ENCODE peak calls at places on chromosome 14, in eight cellular contexts. F is stomach, L is HepG2, P is Peyer's patch, M is OCI-LY7, H is adipocyte, B is uterus, O is mesendoderm. E is an unnamed sample.
A peak's percentile ranks its signal among the peaks of the same experiment; 100 is the strongest.

GRCh38 chr14:30559638-30560071 is 697 bp downstream of the G2E3 start:
- DNase-seq in B (no peak), O (peak; percentile 72), F (no peak), L (peak; percentile 64), H (peak; percentile 70), M (peak; percentile 56), P (no peak), E (no peak)

GRCh38 chr14:32217301-32217700 is 14.2 kb upstream of the RNU6-8 start:
- DNase-seq in L (no peak), M (no peak), F (no peak), P (no peak), O (no peak), H (no peak), B (no peak), E (no peak)

GRCh38 chr14:36130186-36130585 is 46.3 kb downstream of the PTCSC3 start:
- DNase-seq in P (no peak), O (no peak), M (no peak), F (no peak), H (no peak), L (no peak), B (no peak), E (no peak)

GRCh38 chr14:33393155-33393894 is 454.6 kb downstream of the NPAS3 start:
- DNase-seq in F (no peak), M (no peak), O (no peak), P (no peak), B (no peak), L (no peak), H (no peak), E (no peak)

GRCh38 chr14:21924479-21924878 is 250.9 kb upstream of the OR4E1 start:
- DNase-seq in O (peak; percentile 50), B (no peak), L (no peak), F (no peak), P (peak; percentile 83), M (peak; percentile 98), H (no peak), E (no peak)

GRCh38 chr14:52044791-52045522 is 23.9 kb downstream of the NID2 start:
- DNase-seq in M (no peak), F (no peak), B (peak; percentile 35), P (no peak), O (no peak), H (peak; percentile 92), L (no peak), E (no peak)

GRCh38 chr14:73741876-73742519 is 27.8 kb upstream of the PNMA1 start:
- DNase-seq in P (no peak), H (no peak), M (peak; percentile 11), L (no peak), F (no peak), O (no peak), B (no peak), E (peak; percentile 76)

GRCh38 chr14:51547701-51548100 is 104.0 kb upstream of the FRMD6 start:
- DNase-seq in O (no peak), P (no peak), B (no peak), M (no peak), F (no peak), H (peak; percentile 59), L (no peak), E (no peak)

GRCh38 chr14:73725116-73726024 is 11.2 kb upstream of the PNMA1 start:
- DNase-seq in O (peak; percentile 64), P (no peak), H (no peak), F (no peak), B (no peak), L (no peak), M (no peak), E (no peak)

GRCh38 chr14:30620178-30620577 is 1.9 kb upstream of the SCFD1 start:
- DNase-seq in P (no peak), O (no peak), H (peak; percentile 49), M (peak; percentile 10), F (no peak), L (no peak), B (no peak), E (no peak)

GRCh38 chr14:56145965-56146364 is 27.8 kb downstream of the PELI2 start:
- DNase-seq in F (no peak), O (no peak), P (no peak), H (peak; percentile 72), M (no peak), B (no peak), L (no peak), E (no peak)

GRCh38 chr14:24897793-24898192 is 152.2 kb downstream of the STXBP6 start:
- DNase-seq in H (no peak), O (no peak), P (no peak), B (no peak), F (no peak), L (no peak), M (no peak), E (no peak)

GRCh38 chr14:95876769-95877490 is at the start of gene TUNAR:
- DNase-seq in M (no peak), O (peak; percentile 62), F (no peak), L (no peak), B (no peak), H (no peak), P (no peak), E (no peak)

GRCh38 chr14:28773917-28774691 is 7.5 kb downstream of the FOXG1 start:
- DNase-seq in H (peak; percentile 58), O (peak; percentile 87), F (no peak), L (no peak), P (no peak), M (no peak), B (no peak), E (no peak)

GRCh38 chr14:52020315-52020714 is 31.0 kb downstream of the RTRAF start:
- DNase-seq in O (no peak), P (no peak), M (no peak), H (no peak), L (no peak), F (no peak), B (no peak), E (no peak)

GRCh38 chr14:23364604-23365352 is at the start of gene EFS:
- DNase-seq in F (no peak), P (no peak), B (peak; percentile 71), M (no peak), H (peak; percentile 71), O (peak; percentile 90), L (no peak), E (peak; percentile 81)

GRCh38 chr14:95540236-95540635 is 5.4 kb downstream of the GLRX5 start:
- DNase-seq in F (no peak), B (no peak), O (no peak), M (no peak), P (no peak), H (no peak), L (no peak), E (no peak)

GRCh38 chr14:68967459-68967940 is 11.6 kb downstream of the ACTN1 start:
- DNase-seq in L (no peak), F (peak; percentile 49), B (no peak), P (no peak), O (no peak), H (no peak), M (no peak), E (no peak)

GRCh38 chr14:88613552-88614010 is 50.7 kb downstream of the ZC3H14 start:
- DNase-seq in M (no peak), O (no peak), B (no peak), H (peak; percentile 3), F (peak; percentile 27), P (no peak), L (peak; percentile 86), E (no peak)

GRCh38 chr14:96486705-96487104 is 15.5 kb upstream of the PAPOLA start:
- DNase-seq in P (no peak), F (no peak), H (no peak), O (no peak), L (no peak), B (no peak), M (no peak), E (no peak)

GRCh38 chr14:78605065-78605762 is 435.0 kb downstream of the NRXN3 start:
- DNase-seq in P (no peak), H (no peak), M (no peak), F (no peak), O (no peak), L (no peak), B (no peak), E (no peak)

GRCh38 chr14:74934476-74935339 is 11.6 kb upstream of the RPS6KL1 start:
- DNase-seq in H (no peak), F (no peak), P (no peak), L (no peak), M (no peak), O (peak; percentile 61), B (no peak), E (peak; percentile 61)

GRCh38 chr14:68815288-68816182 is 22.7 kb upstream of the ZFP36L1 start:
- DNase-seq in B (no peak), O (peak; percentile 13), L (no peak), H (peak; percentile 7), F (no peak), P (no peak), M (peak; percentile 57), E (no peak)

GRCh38 chr14:77649326-77649725 is 32.9 kb upstream of the SPTLC2 start:
- DNase-seq in L (no peak), B (no peak), P (no peak), H (peak; percentile 10), O (no peak), F (no peak), M (no peak), E (no peak)

GRCh38 chr14:26157517-26157916 is 440.3 kb downstream of the NOVA1 start:
- DNase-seq in L (no peak), H (no peak), F (no peak), O (no peak), B (no peak), P (no peak), M (no peak), E (no peak)

GRCh38 chr14:101064718-101065117 is 161.2 kb upstream of the RTL1 start:
- DNase-seq in B (no peak), O (no peak), F (no peak), M (no peak), P (no peak), H (no peak), L (no peak), E (peak; percentile 37)
- H3K4me1 ChIP-seq in B (no peaks in the 10 kb centered on the region), O (no peaks in the 10 kb centered on the region), F (no peaks in the 10 kb centered on the region), M (no peaks in the 10 kb centered on the region), P (no peaks in the 10 kb centered on the region), H (no peaks in the 10 kb centered on the region), L (no peaks in the 10 kb centered on the region), E (no peaks in the 10 kb centered on the region)

GRCh38 chr14:104925941-104926609 is 1.4 kb downstream of the PLD4 start:
- DNase-seq in B (no peak), L (no peak), P (no peak), O (no peak), F (no peak), H (no peak), M (peak; percentile 14), E (peak; percentile 61)
- H3K4me1 ChIP-seq in B (no peaks in the 10 kb centered on the region), L (no peaks in the 10 kb centered on the region), P (peaks cover 18% of the 10 kb centered on the region), O (no peaks in the 10 kb centered on the region), F (peaks cover 10% of the 10 kb centered on the region), H (no peaks in the 10 kb centered on the region), M (peaks cover 45% of the 10 kb centered on the region), E (no peaks in the 10 kb centered on the region)

GRCh38 chr14:61486930-61487495 is 165.6 kb downstream of the PRKCH start:
- DNase-seq in L (no peak), M (no peak), O (no peak), H (no peak), B (no peak), P (no peak), F (no peak), E (no peak)
- H3K4me1 ChIP-seq in L (peaks cover 37% of the 10 kb centered on the region), M (peaks cover 24% of the 10 kb centered on the region), O (no peaks in the 10 kb centered on the region), H (peaks cover 36% of the 10 kb centered on the region), B (no peaks in the 10 kb centered on the region), P (no peaks in the 10 kb centered on the region), F (peaks cover 45% of the 10 kb centered on the region), E (peaks cover 5% of the 10 kb centered on the region)

DNA sequence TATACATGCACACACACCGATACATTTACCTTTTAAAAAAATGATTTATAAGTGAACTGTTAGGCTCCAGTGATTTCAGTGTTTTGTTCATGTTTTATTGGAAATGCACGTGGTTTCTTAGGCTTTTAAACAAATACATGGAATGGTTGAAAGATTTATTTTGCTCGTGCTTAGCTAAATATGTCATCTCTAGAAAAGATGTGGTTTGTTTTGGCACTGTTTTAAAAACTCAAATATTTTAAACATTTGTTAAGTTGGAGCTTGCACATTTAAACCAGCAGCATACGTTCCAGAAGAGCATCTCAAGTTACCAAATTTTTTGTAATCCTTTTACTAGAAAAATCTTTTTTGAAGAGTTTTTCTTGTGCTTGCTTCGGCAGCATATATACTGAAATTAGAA is 44.5 kb downstream of the FOXA1 start:
- DNase-seq in L (no peak), H (peak; percentile 86), P (no peak), B (no peak), O (no peak), M (no peak), F (no peak), E (no peak)
- H3K4me1 ChIP-seq in L (peaks cover 39% of the 10 kb centered on the region), H (peaks cover 5% of the 10 kb centered on the region), P (no peaks in the 10 kb centered on the region), B (no peaks in the 10 kb centered on the region), O (no peaks in the 10 kb centered on the region), M (no peaks in the 10 kb centered on the region), F (peaks cover 18% of the 10 kb centered on the region), E (no peaks in the 10 kb centered on the region)